ENCODE peak calls at places on chromosomes 2 and 18, in ten cellular contexts. Q is cardiac fibroblast; T is right lobe of liver; O is CD4-positive, CD25-positive, alpha-beta regulatory T cell; S is A673; J is right atrium auricular region; W is IMR-90; F is upper lobe of left lung; E is OCI-LY7; Z is Peyer's patch. G is an unnamed sample.

GRCh38 chr18:8871484-8871883 is 166.1 kb downstream of the MTCL1 start:
- DNase-seq in E (no peak), W (no peak), S (no peak), T (no peak), Q (no peak), Z (no peak), F (peak; percentile 50), J (no peak), O (no peak), G (no peak)

GRCh38 chr2:216539791-216540241 is 41.2 kb downstream of the RPL37A start:
- DNase-seq in Z (peak; percentile 69), W (peak; percentile 49), J (peak; percentile 63), Q (no peak), O (no peak), E (no peak), T (peak; percentile 82), F (no peak), S (no peak), G (no peak)

GRCh38 chr2:227804970-227805369 is 8.7 kb upstream of the CCL20 start:
- DNase-seq in F (no peak), J (no peak), S (peak; percentile 23), T (no peak), O (no peak), E (no peak), W (peak; percentile 29), Z (no peak), Q (no peak), G (no peak)

GRCh38 chr2:120760446-120761135 is 24.9 kb downstream of the GLI2 start:
- DNase-seq in W (peak; percentile 38), O (no peak), T (peak; percentile 27), Q (peak; percentile 67), F (no peak), E (no peak), J (no peak), S (no peak), Z (peak; percentile 21), G (no peak)

GRCh38 chr2:127200962-127201361 is 19.1 kb downstream of the CYP27C1 start:
- DNase-seq in Z (no peak), W (no peak), S (no peak), O (no peak), F (no peak), E (no peak), Q (no peak), J (no peak), T (no peak), G (no peak)

GRCh38 chr2:36456227-36456788 is 100.7 kb downstream of the CRIM1 start:
- DNase-seq in J (peak; percentile 82), W (peak; percentile 81), S (peak; percentile 98), Z (peak; percentile 51), Q (peak; percentile 96), E (no peak), T (no peak), O (no peak), F (no peak), G (no peak)

GRCh38 chr2:60094450-60094929 is 459.0 kb downstream of the BCL11A start:
- DNase-seq in Q (no peak), T (no peak), F (no peak), J (no peak), W (no peak), Z (no peak), O (no peak), S (no peak), E (no peak), G (no peak)

GRCh38 chr2:150126143-150126725 is 361.2 kb downstream of the RND3 start:
- DNase-seq in S (no peak), J (no peak), Q (no peak), Z (no peak), O (no peak), T (no peak), W (peak; percentile 43), F (no peak), E (no peak), G (no peak)

GRCh38 chr2:557635-558301 is 119.4 kb downstream of the TMEM18 start:
- DNase-seq in T (no peak), F (peak; percentile 63), S (no peak), Q (no peak), E (no peak), W (no peak), J (no peak), Z (no peak), O (no peak), G (no peak)

GRCh38 chr2:2672249-2672648 is 341.2 kb upstream of the MYT1L start:
- DNase-seq in Q (no peak), J (no peak), Z (no peak), O (no peak), E (no peak), F (no peak), T (no peak), W (no peak), S (no peak), G (no peak)

GRCh38 chr2:101205521-101205998 is 47.1 kb upstream of the CNOT11 start:
- DNase-seq in Q (peak; percentile 86), T (peak; percentile 40), W (peak; percentile 80), F (peak; percentile 43), S (peak; percentile 89), J (peak; percentile 71), O (peak; percentile 63), Z (no peak), E (no peak), G (peak; percentile 39)

GRCh38 chr18:13268035-13268700 is 49.6 kb downstream of the LDLRAD4 start:
- DNase-seq in S (no peak), F (no peak), W (peak; percentile 24), O (no peak), Z (no peak), T (no peak), E (no peak), Q (peak; percentile 39), J (peak; percentile 76), G (peak; percentile 21)

GRCh38 chr2:211228559-211228958 is 672.2 kb downstream of the CPS1 start:
- DNase-seq in S (no peak), T (no peak), E (no peak), Z (no peak), Q (no peak), O (no peak), J (no peak), W (no peak), F (no peak), G (no peak)

GRCh38 chr2:127080226-127080940 is 26.6 kb downstream of the BIN1 start:
- DNase-seq in E (no peak), J (no peak), W (no peak), Q (no peak), F (peak; percentile 51), Z (peak; percentile 86), O (peak; percentile 34), T (no peak), S (no peak), G (no peak)

GRCh38 chr2:88826399-88826798 is 134.9 kb downstream of the RPIA start:
- DNase-seq in Z (no peak), Q (no peak), S (no peak), O (no peak), T (no peak), J (no peak), F (no peak), W (no peak), E (no peak), G (no peak)
- H3K4me3 ChIP-seq in Z (no peak overlapping the region), Q (no peak overlapping the region), S (no peak overlapping the region), O (no peak overlapping the region), T (no peak overlapping the region), J (no peak overlapping the region), F (no peak overlapping the region), W (no peak overlapping the region), E (no peak overlapping the region), G (no peak overlapping the region)

DNA sequence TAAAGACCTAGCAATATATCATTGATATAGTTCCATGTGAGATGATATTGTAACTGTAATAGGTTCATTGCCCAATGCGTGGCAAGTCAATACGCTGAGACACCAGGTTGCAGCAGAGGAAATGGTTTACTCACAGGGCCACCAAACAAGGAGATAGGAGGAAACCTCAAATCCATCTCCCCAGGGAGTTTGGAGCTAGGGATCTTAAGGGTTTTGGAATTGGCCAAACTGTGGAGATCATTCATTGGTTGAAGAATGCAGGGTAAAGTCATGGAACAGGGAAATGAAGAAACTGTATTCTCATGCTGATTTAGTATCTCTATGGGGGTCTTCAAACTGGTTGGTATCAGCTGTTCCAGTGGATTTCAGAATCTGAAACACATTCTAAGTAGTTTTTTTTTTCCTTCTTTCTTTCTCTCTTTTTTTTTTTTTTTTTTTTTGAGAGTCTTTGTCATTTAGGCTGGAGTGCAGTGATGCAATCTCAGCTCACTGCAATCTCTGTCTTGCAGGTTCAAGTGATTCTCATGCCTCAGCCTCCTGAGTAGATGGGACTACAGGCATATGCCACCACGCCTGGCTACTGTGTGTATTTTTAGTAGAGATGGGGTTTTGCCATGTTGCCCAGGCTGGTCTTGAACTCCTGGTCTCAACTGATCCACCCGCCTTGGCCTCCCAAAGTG is 30.7 kb upstream of the PPM1B start:
- DNase-seq in E (no peak), F (no peak), T (no peak), S (no peak), Z (no peak), O (no peak), J (no peak), W (no peak), Q (no peak), G (no peak)
- H3K4me3 ChIP-seq in E (no peak overlapping the region), F (no peak overlapping the region), T (no peak overlapping the region), S (no peak overlapping the region), Z (no peak overlapping the region), O (no peak overlapping the region), J (no peak overlapping the region), W (no peak overlapping the region), Q (no peak overlapping the region), G (no peak overlapping the region)

GRCh38 chr2:165576409-165576808 is 106.9 kb downstream of the CSRNP3 start:
- DNase-seq in T (no peak), Z (no peak), W (no peak), O (no peak), E (no peak), Q (no peak), J (no peak), F (no peak), S (peak; percentile 92), G (no peak)

GRCh38 chr2:165571477-165571876 is 102.0 kb downstream of the CSRNP3 start:
- DNase-seq in S (no peak), O (no peak), Q (no peak), E (no peak), F (no peak), J (no peak), Z (no peak), T (no peak), W (no peak), G (no peak)

GRCh38 chr2:165572155-165572554 is 102.7 kb downstream of the CSRNP3 start:
- DNase-seq in Q (peak; percentile 13), W (no peak), O (no peak), S (peak; percentile 92), Z (no peak), T (no peak), F (no peak), J (no peak), E (peak; percentile 58), G (no peak)

GRCh38 chr2:165568361-165568760 is 98.9 kb downstream of the CSRNP3 start:
- DNase-seq in Z (no peak), E (no peak), Q (no peak), T (no peak), W (no peak), O (no peak), F (no peak), J (no peak), S (no peak), G (no peak)

GRCh38 chr2:165573534-165574461 is 104.3 kb downstream of the CSRNP3 start:
- DNase-seq in Q (peak; percentile 39), O (no peak), Z (peak; percentile 63), W (no peak), T (peak; percentile 62), J (peak; percentile 62), S (peak; percentile 91), E (peak; percentile 40), F (no peak), G (no peak)
- H3K4me3 ChIP-seq in Q (peak overlapping the region; percentile 54), O (no peak overlapping the region), Z (no peak overlapping the region), W (no peak overlapping the region), T (peak overlapping the region; percentile 56), J (peak overlapping the region; percentile 36), S (peak overlapping the region; percentile 47), E (peak overlapping the region; percentile 59), F (no peak overlapping the region), G (peak overlapping the region; percentile 42)

GRCh38 chr2:207041279-207041678 is 102.0 kb downstream of the CPO start:
- DNase-seq in O (no peak), W (no peak), Q (no peak), S (no peak), J (no peak), T (no peak), F (no peak), Z (no peak), E (no peak), G (no peak)
- H3K4me3 ChIP-seq in O (no peak overlapping the region), W (no peak overlapping the region), Q (peak overlapping the region; percentile 35), S (no peak overlapping the region), J (no peak overlapping the region), T (no peak overlapping the region), F (no peak overlapping the region), Z (no peak overlapping the region), E (no peak overlapping the region), G (no peak overlapping the region)